ENCODE peak calls at places on chromosomes 13 and 19, in eight cellular contexts. R is amniotic stem cell, H is endothelial cell, N is mucosa of gallbladder, F is neuronal stem cell, Q is stomach, B is Daoy, A is nucleus accumbens. C is an unnamed sample.

GRCh38 chr19:10364644-10365043 is 15.7 kb downstream of the TYK2 start:
- DNase-seq in R (no peak), H (no peak), N (no peak), F (no peak), Q (no peak), B (no peak), A (peak), C (no peak)

GRCh38 chr13:52845334-52845761 is 3.1 kb downstream of the PCDH8 start:
- DNase-seq in R (no peak), H (peak), N (no peak), F (peak), Q (no peak), B (no peak), A (no peak), C (no peak)

GRCh38 chr19:58547323-58548312 is 3.8 kb downstream of the TRIM28 start:
- DNase-seq in R (no peak), H (no peak), N (no peak), F (no peak), Q (no peak), B (no peak), A (no peak), C (no peak)

GRCh38 chr19:29806098-29806866 is 5.5 kb upstream of the CCNE1 start:
- DNase-seq in R (no peak), H (no peak), N (no peak), F (no peak), Q (no peak), B (peak), A (no peak), C (no peak)

GRCh38 chr19:7679017-7679720 is 1.5 kb upstream of the TRAPPC5 start:
- DNase-seq in R (no peak), H (no peak), N (no peak), F (no peak), Q (no peak), B (no peak), A (no peak), C (peak)

GRCh38 chr19:3648037-3648905 is 21.7 kb upstream of the CACTIN start:
- DNase-seq in R (no peak), H (no peak), N (no peak), F (no peak), Q (no peak), B (no peak), A (no peak), C (no peak)

GRCh38 chr19:49884760-49885159 is 7.3 kb downstream of the TBC1D17 start:
- DNase-seq in R (no peak), H (no peak), N (no peak), F (no peak), Q (no peak), B (no peak), A (no peak), C (no peak)

GRCh38 chr13:110560606-110561334 is 752 bp downstream of the RAB20 start:
- DNase-seq in R (no peak), H (peak), N (no peak), F (peak), Q (peak), B (peak), A (no peak), C (no peak)

GRCh38 chr13:24008679-24009078 is 111.4 kb upstream of the C1QTNF9B start:
- DNase-seq in R (no peak), H (no peak), N (no peak), F (no peak), Q (no peak), B (no peak), A (no peak), C (no peak)

GRCh38 chr19:29364224-29364726 is 151.3 kb upstream of the UQCRFS1 start:
- DNase-seq in R (no peak), H (no peak), N (no peak), F (no peak), Q (no peak), B (no peak), A (no peak), C (no peak)

GRCh38 chr13:84191199-84191598 is 308.9 kb upstream of the SLITRK1 start:
- DNase-seq in R (no peak), H (no peak), N (no peak), F (no peak), Q (no peak), B (no peak), A (no peak), C (no peak)

GRCh38 chr19:49106648-49107135 is 7.5 kb upstream of the LIN7B start:
- DNase-seq in R (no peak), H (peak), N (no peak), F (peak), Q (peak), B (peak), A (no peak), C (no peak)

GRCh38 chr19:58409010-58409790 is 751 bp downstream of the ZNF584 start:
- DNase-seq in R (no peak), H (peak), N (no peak), F (no peak), Q (no peak), B (peak), A (no peak), C (no peak)

GRCh38 chr13:74850893-74851292 is 631.1 kb downstream of the TBC1D4 start:
- DNase-seq in R (no peak), H (no peak), N (no peak), F (no peak), Q (no peak), B (no peak), A (no peak), C (no peak)

GRCh38 chr19:926595-927043 is 784 bp downstream of the ARID3A start:
- DNase-seq in R (no peak), H (no peak), N (no peak), F (no peak), Q (peak), B (peak), A (no peak), C (no peak)

GRCh38 chr19:3098515-3099346 is 4.6 kb downstream of the GNA11 start:
- DNase-seq in R (no peak), H (no peak), N (no peak), F (no peak), Q (peak), B (no peak), A (no peak), C (no peak)

GRCh38 chr13:48400820-48401219 is 12.1 kb downstream of the LPAR6 start:
- DNase-seq in R (peak), H (no peak), N (no peak), F (no peak), Q (no peak), B (peak), A (no peak), C (peak)

GRCh38 chr19:18896421-18896841 is 473 bp upstream of the CERS1 start:
- DNase-seq in R (no peak), H (no peak), N (no peak), F (no peak), Q (no peak), B (peak), A (no peak), C (no peak)

GRCh38 chr19:29546583-29547190 is 20.9 kb downstream of the VSTM2B start:
- DNase-seq in R (no peak), H (no peak), N (no peak), F (no peak), Q (no peak), B (no peak), A (no peak), C (no peak)

GRCh38 chr19:38919837-38920528 is 8.0 kb upstream of the CCER2 start:
- DNase-seq in R (no peak), H (no peak), N (no peak), F (no peak), Q (no peak), B (no peak), A (no peak), C (no peak)

GRCh38 chr19:38303517-38304351 is at the start of gene C19orf33:
- DNase-seq in R (no peak), H (no peak), N (peak), F (no peak), Q (peak), B (peak), A (no peak), C (no peak)

GRCh38 chr13:113981611-113982295 is 7.9 kb upstream of the C13orf46 start:
- DNase-seq in R (no peak), H (no peak), N (no peak), F (no peak), Q (no peak), B (no peak), A (no peak), C (no peak)

GRCh38 chr13:36981156-36981743 is 17.9 kb downstream of the ALG5 start:
- DNase-seq in R (peak), H (no peak), N (no peak), F (no peak), Q (no peak), B (no peak), A (no peak), C (no peak)

GRCh38 chr19:3346677-3347353 is 19.6 kb upstream of the NFIC start:
- DNase-seq in R (no peak), H (no peak), N (peak), F (no peak), Q (peak), B (peak), A (peak), C (peak)

GRCh38 chr19:52566588-52566987 is 3.5 kb upstream of the ZNF701 start:
- DNase-seq in R (no peak), H (no peak), N (no peak), F (no peak), Q (no peak), B (peak), A (no peak), C (no peak)